ENCODE peak calls at places on chromosome 19, in eight cellular contexts. One of them, this sample, is unnamed.

GRCh38 chr19:1851581-1852293 is 3.5 kb upstream of the REXO1 start:
- DNase-seq in activated CD4-positive, alpha-beta T cell treated with anti-CD3 and anti-CD28 coated beads, Interleukin-2, amount 50 U/mL, for 48 hours: peak
- DNase-seq in heart left ventricle: peak
- DNase-seq in thoracic aorta: no peak
- DNase-seq in NCI-H187: no peak
- DNase-seq in heart right ventricle: no peak
- DNase-seq in stimulated activated CD4-positive, alpha-beta T cell treated with anti-CD3 and anti-CD28 coated beads, Interleukin-4, amount 100 ng/mL, for 1 hour: peak
- DNase-seq in RPMI8226: no peak
- DNase-seq in this sample: no peak

GRCh38 chr19:34226036-34226435 is 28.3 kb upstream of the GARRE1 start:
- DNase-seq in activated CD4-positive, alpha-beta T cell treated with anti-CD3 and anti-CD28 coated beads, Interleukin-2, amount 50 U/mL, for 48 hours: peak
- DNase-seq in heart left ventricle: no peak
- DNase-seq in thoracic aorta: no peak
- DNase-seq in NCI-H187: no peak
- DNase-seq in heart right ventricle: no peak
- DNase-seq in stimulated activated CD4-positive, alpha-beta T cell treated with anti-CD3 and anti-CD28 coated beads, Interleukin-4, amount 100 ng/mL, for 1 hour: no peak
- DNase-seq in RPMI8226: no peak
- DNase-seq in this sample: no peak

GRCh38 chr19:2540646-2541454 is 64.9 kb downstream of the GADD45B start:
- DNase-seq in activated CD4-positive, alpha-beta T cell treated with anti-CD3 and anti-CD28 coated beads, Interleukin-2, amount 50 U/mL, for 48 hours: no peak
- DNase-seq in heart left ventricle: peak
- DNase-seq in thoracic aorta: peak
- DNase-seq in NCI-H187: no peak
- DNase-seq in heart right ventricle: peak
- DNase-seq in stimulated activated CD4-positive, alpha-beta T cell treated with anti-CD3 and anti-CD28 coated beads, Interleukin-4, amount 100 ng/mL, for 1 hour: no peak
- DNase-seq in RPMI8226: peak
- DNase-seq in this sample: peak

GRCh38 chr19:55652311-55653078 is 2.3 kb upstream of the U2AF2 start:
- DNase-seq in activated CD4-positive, alpha-beta T cell treated with anti-CD3 and anti-CD28 coated beads, Interleukin-2, amount 50 U/mL, for 48 hours: no peak
- DNase-seq in heart left ventricle: peak
- DNase-seq in thoracic aorta: no peak
- DNase-seq in NCI-H187: no peak
- DNase-seq in heart right ventricle: peak
- DNase-seq in stimulated activated CD4-positive, alpha-beta T cell treated with anti-CD3 and anti-CD28 coated beads, Interleukin-4, amount 100 ng/mL, for 1 hour: no peak
- DNase-seq in RPMI8226: no peak
- DNase-seq in this sample: peak

GRCh38 chr19:40640744-40641143 is 39.6 kb downstream of the LTBP4 start:
- DNase-seq in activated CD4-positive, alpha-beta T cell treated with anti-CD3 and anti-CD28 coated beads, Interleukin-2, amount 50 U/mL, for 48 hours: no peak
- DNase-seq in heart left ventricle: no peak
- DNase-seq in thoracic aorta: no peak
- DNase-seq in NCI-H187: no peak
- DNase-seq in heart right ventricle: peak
- DNase-seq in stimulated activated CD4-positive, alpha-beta T cell treated with anti-CD3 and anti-CD28 coated beads, Interleukin-4, amount 100 ng/mL, for 1 hour: no peak
- DNase-seq in RPMI8226: no peak
- DNase-seq in this sample: no peak

GRCh38 chr19:41323023-41323422 is 13.1 kb downstream of the CCDC97 start:
- DNase-seq in activated CD4-positive, alpha-beta T cell treated with anti-CD3 and anti-CD28 coated beads, Interleukin-2, amount 50 U/mL, for 48 hours: no peak
- DNase-seq in heart left ventricle: peak
- DNase-seq in thoracic aorta: no peak
- DNase-seq in NCI-H187: no peak
- DNase-seq in heart right ventricle: peak
- DNase-seq in stimulated activated CD4-positive, alpha-beta T cell treated with anti-CD3 and anti-CD28 coated beads, Interleukin-4, amount 100 ng/mL, for 1 hour: no peak
- DNase-seq in RPMI8226: no peak
- DNase-seq in this sample: no peak

GRCh38 chr19:27975419-27976005 is 1237.4 kb downstream of the UQCRFS1 start:
- DNase-seq in activated CD4-positive, alpha-beta T cell treated with anti-CD3 and anti-CD28 coated beads, Interleukin-2, amount 50 U/mL, for 48 hours: no peak
- DNase-seq in heart left ventricle: no peak
- DNase-seq in thoracic aorta: no peak
- DNase-seq in NCI-H187: no peak
- DNase-seq in heart right ventricle: no peak
- DNase-seq in stimulated activated CD4-positive, alpha-beta T cell treated with anti-CD3 and anti-CD28 coated beads, Interleukin-4, amount 100 ng/mL, for 1 hour: no peak
- DNase-seq in RPMI8226: no peak
- DNase-seq in this sample: no peak

GRCh38 chr19:53102186-53102585 is 1.0 kb downstream of the ZNF160 start:
- DNase-seq in activated CD4-positive, alpha-beta T cell treated with anti-CD3 and anti-CD28 coated beads, Interleukin-2, amount 50 U/mL, for 48 hours: no peak
- DNase-seq in heart left ventricle: no peak
- DNase-seq in thoracic aorta: no peak
- DNase-seq in NCI-H187: no peak
- DNase-seq in heart right ventricle: no peak
- DNase-seq in stimulated activated CD4-positive, alpha-beta T cell treated with anti-CD3 and anti-CD28 coated beads, Interleukin-4, amount 100 ng/mL, for 1 hour: no peak
- DNase-seq in RPMI8226: no peak
- DNase-seq in this sample: no peak

GRCh38 chr19:48498922-48499321 is 12.7 kb downstream of the LMTK3 start:
- DNase-seq in activated CD4-positive, alpha-beta T cell treated with anti-CD3 and anti-CD28 coated beads, Interleukin-2, amount 50 U/mL, for 48 hours: no peak
- DNase-seq in heart left ventricle: no peak
- DNase-seq in thoracic aorta: no peak
- DNase-seq in NCI-H187: no peak
- DNase-seq in heart right ventricle: no peak
- DNase-seq in stimulated activated CD4-positive, alpha-beta T cell treated with anti-CD3 and anti-CD28 coated beads, Interleukin-4, amount 100 ng/mL, for 1 hour: no peak
- DNase-seq in RPMI8226: no peak
- DNase-seq in this sample: no peak

GRCh38 chr19:47486900-47487299 is 2.9 kb upstream of the KPTN start:
- DNase-seq in activated CD4-positive, alpha-beta T cell treated with anti-CD3 and anti-CD28 coated beads, Interleukin-2, amount 50 U/mL, for 48 hours: no peak
- DNase-seq in heart left ventricle: peak
- DNase-seq in thoracic aorta: no peak
- DNase-seq in NCI-H187: no peak
- DNase-seq in heart right ventricle: no peak
- DNase-seq in stimulated activated CD4-positive, alpha-beta T cell treated with anti-CD3 and anti-CD28 coated beads, Interleukin-4, amount 100 ng/mL, for 1 hour: no peak
- DNase-seq in RPMI8226: no peak
- DNase-seq in this sample: no peak

GRCh38 chr19:33819875-33820781 is 23.5 kb downstream of the KCTD15 start:
- DNase-seq in activated CD4-positive, alpha-beta T cell treated with anti-CD3 and anti-CD28 coated beads, Interleukin-2, amount 50 U/mL, for 48 hours: peak
- DNase-seq in heart left ventricle: peak
- DNase-seq in thoracic aorta: no peak
- DNase-seq in NCI-H187: no peak
- DNase-seq in heart right ventricle: peak
- DNase-seq in stimulated activated CD4-positive, alpha-beta T cell treated with anti-CD3 and anti-CD28 coated beads, Interleukin-4, amount 100 ng/mL, for 1 hour: peak
- DNase-seq in RPMI8226: peak
- DNase-seq in this sample: peak

GRCh38 chr19:33373701-33374405 is at the start of gene CEBPG:
- DNase-seq in activated CD4-positive, alpha-beta T cell treated with anti-CD3 and anti-CD28 coated beads, Interleukin-2, amount 50 U/mL, for 48 hours: peak
- DNase-seq in heart left ventricle: peak
- DNase-seq in thoracic aorta: no peak
- DNase-seq in NCI-H187: no peak
- DNase-seq in heart right ventricle: peak
- DNase-seq in stimulated activated CD4-positive, alpha-beta T cell treated with anti-CD3 and anti-CD28 coated beads, Interleukin-4, amount 100 ng/mL, for 1 hour: peak
- DNase-seq in RPMI8226: peak
- DNase-seq in this sample: peak

GRCh38 chr19:45403781-45404556 is 900 bp downstream of the PPP1R13L start:
- DNase-seq in activated CD4-positive, alpha-beta T cell treated with anti-CD3 and anti-CD28 coated beads, Interleukin-2, amount 50 U/mL, for 48 hours: peak
- DNase-seq in heart left ventricle: peak
- DNase-seq in thoracic aorta: no peak
- DNase-seq in NCI-H187: no peak
- DNase-seq in heart right ventricle: peak
- DNase-seq in stimulated activated CD4-positive, alpha-beta T cell treated with anti-CD3 and anti-CD28 coated beads, Interleukin-4, amount 100 ng/mL, for 1 hour: peak
- DNase-seq in RPMI8226: peak
- DNase-seq in this sample: peak

GRCh38 chr19:49592486-49593232 is 1.7 kb downstream of the PRR12 start:
- DNase-seq in activated CD4-positive, alpha-beta T cell treated with anti-CD3 and anti-CD28 coated beads, Interleukin-2, amount 50 U/mL, for 48 hours: peak
- DNase-seq in heart left ventricle: no peak
- DNase-seq in thoracic aorta: no peak
- DNase-seq in NCI-H187: no peak
- DNase-seq in heart right ventricle: no peak
- DNase-seq in stimulated activated CD4-positive, alpha-beta T cell treated with anti-CD3 and anti-CD28 coated beads, Interleukin-4, amount 100 ng/mL, for 1 hour: no peak
- DNase-seq in RPMI8226: peak
- DNase-seq in this sample: no peak

GRCh38 chr19:46861691-46862503 is 1.1 kb downstream of the ARHGAP35 start:
- DNase-seq in activated CD4-positive, alpha-beta T cell treated with anti-CD3 and anti-CD28 coated beads, Interleukin-2, amount 50 U/mL, for 48 hours: peak
- DNase-seq in heart left ventricle: no peak
- DNase-seq in thoracic aorta: no peak
- DNase-seq in NCI-H187: no peak
- DNase-seq in heart right ventricle: peak
- DNase-seq in stimulated activated CD4-positive, alpha-beta T cell treated with anti-CD3 and anti-CD28 coated beads, Interleukin-4, amount 100 ng/mL, for 1 hour: no peak
- DNase-seq in RPMI8226: peak
- DNase-seq in this sample: no peak

GRCh38 chr19:739998-740715 is 10.8 kb upstream of the MISP start:
- DNase-seq in activated CD4-positive, alpha-beta T cell treated with anti-CD3 and anti-CD28 coated beads, Interleukin-2, amount 50 U/mL, for 48 hours: no peak
- DNase-seq in heart left ventricle: no peak
- DNase-seq in thoracic aorta: no peak
- DNase-seq in NCI-H187: no peak
- DNase-seq in heart right ventricle: no peak
- DNase-seq in stimulated activated CD4-positive, alpha-beta T cell treated with anti-CD3 and anti-CD28 coated beads, Interleukin-4, amount 100 ng/mL, for 1 hour: no peak
- DNase-seq in RPMI8226: no peak
- DNase-seq in this sample: no peak

GRCh38 chr19:18274303-18274775 is at the start of gene IQCN:
- DNase-seq in activated CD4-positive, alpha-beta T cell treated with anti-CD3 and anti-CD28 coated beads, Interleukin-2, amount 50 U/mL, for 48 hours: no peak
- DNase-seq in heart left ventricle: no peak
- DNase-seq in thoracic aorta: no peak
- DNase-seq in NCI-H187: no peak
- DNase-seq in heart right ventricle: no peak
- DNase-seq in stimulated activated CD4-positive, alpha-beta T cell treated with anti-CD3 and anti-CD28 coated beads, Interleukin-4, amount 100 ng/mL, for 1 hour: no peak
- DNase-seq in RPMI8226: no peak
- DNase-seq in this sample: peak

GRCh38 chr19:7833225-7834156 is 3.5 kb downstream of the EVI5L start:
- DNase-seq in activated CD4-positive, alpha-beta T cell treated with anti-CD3 and anti-CD28 coated beads, Interleukin-2, amount 50 U/mL, for 48 hours: no peak
- DNase-seq in heart left ventricle: peak
- DNase-seq in thoracic aorta: no peak
- DNase-seq in NCI-H187: no peak
- DNase-seq in heart right ventricle: peak
- DNase-seq in stimulated activated CD4-positive, alpha-beta T cell treated with anti-CD3 and anti-CD28 coated beads, Interleukin-4, amount 100 ng/mL, for 1 hour: no peak
- DNase-seq in RPMI8226: no peak
- DNase-seq in this sample: peak

GRCh38 chr19:35318679-35319448 is 10.1 kb upstream of the CD22 start:
- DNase-seq in activated CD4-positive, alpha-beta T cell treated with anti-CD3 and anti-CD28 coated beads, Interleukin-2, amount 50 U/mL, for 48 hours: no peak
- DNase-seq in heart left ventricle: peak
- DNase-seq in thoracic aorta: peak
- DNase-seq in NCI-H187: no peak
- DNase-seq in heart right ventricle: peak
- DNase-seq in stimulated activated CD4-positive, alpha-beta T cell treated with anti-CD3 and anti-CD28 coated beads, Interleukin-4, amount 100 ng/mL, for 1 hour: no peak
- DNase-seq in RPMI8226: no peak
- DNase-seq in this sample: peak

GRCh38 chr19:1170938-1171754 is 2.9 kb downstream of the SBNO2 start:
- DNase-seq in activated CD4-positive, alpha-beta T cell treated with anti-CD3 and anti-CD28 coated beads, Interleukin-2, amount 50 U/mL, for 48 hours: no peak
- DNase-seq in heart left ventricle: no peak
- DNase-seq in thoracic aorta: no peak
- DNase-seq in NCI-H187: no peak
- DNase-seq in heart right ventricle: no peak
- DNase-seq in stimulated activated CD4-positive, alpha-beta T cell treated with anti-CD3 and anti-CD28 coated beads, Interleukin-4, amount 100 ng/mL, for 1 hour: no peak
- DNase-seq in RPMI8226: no peak
- DNase-seq in this sample: no peak

GRCh38 chr19:58328999-58329398 is 2.2 kb downstream of the ZSCAN22 start:
- DNase-seq in activated CD4-positive, alpha-beta T cell treated with anti-CD3 and anti-CD28 coated beads, Interleukin-2, amount 50 U/mL, for 48 hours: no peak
- DNase-seq in heart left ventricle: no peak
- DNase-seq in thoracic aorta: no peak
- DNase-seq in NCI-H187: no peak
- DNase-seq in heart right ventricle: no peak
- DNase-seq in stimulated activated CD4-positive, alpha-beta T cell treated with anti-CD3 and anti-CD28 coated beads, Interleukin-4, amount 100 ng/mL, for 1 hour: no peak
- DNase-seq in RPMI8226: peak
- DNase-seq in this sample: no peak

GRCh38 chr19:12639901-12640613 is 26.5 kb downstream of the MAN2B1 start:
- DNase-seq in activated CD4-positive, alpha-beta T cell treated with anti-CD3 and anti-CD28 coated beads, Interleukin-2, amount 50 U/mL, for 48 hours: peak
- DNase-seq in heart left ventricle: peak
- DNase-seq in thoracic aorta: peak
- DNase-seq in NCI-H187: peak
- DNase-seq in heart right ventricle: peak
- DNase-seq in stimulated activated CD4-positive, alpha-beta T cell treated with anti-CD3 and anti-CD28 coated beads, Interleukin-4, amount 100 ng/mL, for 1 hour: peak
- DNase-seq in RPMI8226: peak
- DNase-seq in this sample: peak

GRCh38 chr19:1574354-1574753 is 6.2 kb upstream of the MEX3D start:
- DNase-seq in activated CD4-positive, alpha-beta T cell treated with anti-CD3 and anti-CD28 coated beads, Interleukin-2, amount 50 U/mL, for 48 hours: no peak
- DNase-seq in heart left ventricle: no peak
- DNase-seq in thoracic aorta: no peak
- DNase-seq in NCI-H187: no peak
- DNase-seq in heart right ventricle: no peak
- DNase-seq in stimulated activated CD4-positive, alpha-beta T cell treated with anti-CD3 and anti-CD28 coated beads, Interleukin-4, amount 100 ng/mL, for 1 hour: no peak
- DNase-seq in RPMI8226: no peak
- DNase-seq in this sample: no peak

GRCh38 chr19:1227313-1227626 is 10.5 kb downstream of the CBARP start:
- DNase-seq in activated CD4-positive, alpha-beta T cell treated with anti-CD3 and anti-CD28 coated beads, Interleukin-2, amount 50 U/mL, for 48 hours: no peak
- DNase-seq in heart left ventricle: no peak
- DNase-seq in thoracic aorta: no peak
- DNase-seq in NCI-H187: no peak
- DNase-seq in heart right ventricle: no peak
- DNase-seq in stimulated activated CD4-positive, alpha-beta T cell treated with anti-CD3 and anti-CD28 coated beads, Interleukin-4, amount 100 ng/mL, for 1 hour: no peak
- DNase-seq in RPMI8226: no peak
- DNase-seq in this sample: no peak

GRCh38 chr19:8158411-8159074 is 9.2 kb upstream of the FBN3 start:
- DNase-seq in activated CD4-positive, alpha-beta T cell treated with anti-CD3 and anti-CD28 coated beads, Interleukin-2, amount 50 U/mL, for 48 hours: peak
- DNase-seq in heart left ventricle: no peak
- DNase-seq in thoracic aorta: peak
- DNase-seq in NCI-H187: peak
- DNase-seq in heart right ventricle: no peak
- DNase-seq in stimulated activated CD4-positive, alpha-beta T cell treated with anti-CD3 and anti-CD28 coated beads, Interleukin-4, amount 100 ng/mL, for 1 hour: peak
- DNase-seq in RPMI8226: peak
- DNase-seq in this sample: no peak

GRCh38 chr19:3046621-3047306 is 15.5 kb downstream of the TLE5 start:
- DNase-seq in activated CD4-positive, alpha-beta T cell treated with anti-CD3 and anti-CD28 coated beads, Interleukin-2, amount 50 U/mL, for 48 hours: no peak
- DNase-seq in heart left ventricle: no peak
- DNase-seq in thoracic aorta: no peak
- DNase-seq in NCI-H187: peak
- DNase-seq in heart right ventricle: peak
- DNase-seq in stimulated activated CD4-positive, alpha-beta T cell treated with anti-CD3 and anti-CD28 coated beads, Interleukin-4, amount 100 ng/mL, for 1 hour: no peak
- DNase-seq in RPMI8226: peak
- DNase-seq in this sample: no peak

GRCh38 chr19:33374406-33374703 is 846 bp downstream of the CEBPG start:
- DNase-seq in activated CD4-positive, alpha-beta T cell treated with anti-CD3 and anti-CD28 coated beads, Interleukin-2, amount 50 U/mL, for 48 hours: peak
- DNase-seq in heart left ventricle: no peak
- DNase-seq in thoracic aorta: no peak
- DNase-seq in NCI-H187: no peak
- DNase-seq in heart right ventricle: no peak
- DNase-seq in stimulated activated CD4-positive, alpha-beta T cell treated with anti-CD3 and anti-CD28 coated beads, Interleukin-4, amount 100 ng/mL, for 1 hour: no peak
- DNase-seq in RPMI8226: peak
- DNase-seq in this sample: no peak

GRCh38 chr19:49217382-49217781 is 59.8 kb downstream of the TRPM4 start:
- DNase-seq in activated CD4-positive, alpha-beta T cell treated with anti-CD3 and anti-CD28 coated beads, Interleukin-2, amount 50 U/mL, for 48 hours: no peak
- DNase-seq in heart left ventricle: no peak
- DNase-seq in thoracic aorta: no peak
- DNase-seq in NCI-H187: no peak
- DNase-seq in heart right ventricle: peak
- DNase-seq in stimulated activated CD4-positive, alpha-beta T cell treated with anti-CD3 and anti-CD28 coated beads, Interleukin-4, amount 100 ng/mL, for 1 hour: no peak
- DNase-seq in RPMI8226: no peak
- DNase-seq in this sample: peak

GRCh38 chr19:4539697-4540581 is at the start of gene LRG1:
- DNase-seq in activated CD4-positive, alpha-beta T cell treated with anti-CD3 and anti-CD28 coated beads, Interleukin-2, amount 50 U/mL, for 48 hours: no peak
- DNase-seq in heart left ventricle: no peak
- DNase-seq in thoracic aorta: no peak
- DNase-seq in NCI-H187: no peak
- DNase-seq in heart right ventricle: no peak
- DNase-seq in stimulated activated CD4-positive, alpha-beta T cell treated with anti-CD3 and anti-CD28 coated beads, Interleukin-4, amount 100 ng/mL, for 1 hour: no peak
- DNase-seq in RPMI8226: peak
- DNase-seq in this sample: peak

GRCh38 chr19:40754611-40755247 is 3.7 kb downstream of the SNRPA start:
- DNase-seq in activated CD4-positive, alpha-beta T cell treated with anti-CD3 and anti-CD28 coated beads, Interleukin-2, amount 50 U/mL, for 48 hours: peak
- DNase-seq in heart left ventricle: no peak
- DNase-seq in thoracic aorta: no peak
- DNase-seq in NCI-H187: no peak
- DNase-seq in heart right ventricle: no peak
- DNase-seq in stimulated activated CD4-positive, alpha-beta T cell treated with anti-CD3 and anti-CD28 coated beads, Interleukin-4, amount 100 ng/mL, for 1 hour: peak
- DNase-seq in RPMI8226: no peak
- DNase-seq in this sample: no peak

GRCh38 chr19:44931541-44931940 is 10.5 kb upstream of the APOC4 start:
- DNase-seq in activated CD4-positive, alpha-beta T cell treated with anti-CD3 and anti-CD28 coated beads, Interleukin-2, amount 50 U/mL, for 48 hours: no peak
- DNase-seq in heart left ventricle: no peak
- DNase-seq in thoracic aorta: no peak
- DNase-seq in NCI-H187: no peak
- DNase-seq in heart right ventricle: no peak
- DNase-seq in stimulated activated CD4-positive, alpha-beta T cell treated with anti-CD3 and anti-CD28 coated beads, Interleukin-4, amount 100 ng/mL, for 1 hour: no peak
- DNase-seq in RPMI8226: no peak
- DNase-seq in this sample: no peak

GRCh38 chr19:56398809-56399208 is 5.3 kb upstream of the ZNF583 start:
- DNase-seq in activated CD4-positive, alpha-beta T cell treated with anti-CD3 and anti-CD28 coated beads, Interleukin-2, amount 50 U/mL, for 48 hours: no peak
- DNase-seq in heart left ventricle: no peak
- DNase-seq in thoracic aorta: no peak
- DNase-seq in NCI-H187: no peak
- DNase-seq in heart right ventricle: no peak
- DNase-seq in stimulated activated CD4-positive, alpha-beta T cell treated with anti-CD3 and anti-CD28 coated beads, Interleukin-4, amount 100 ng/mL, for 1 hour: no peak
- DNase-seq in RPMI8226: no peak
- DNase-seq in this sample: no peak

GRCh38 chr19:324716-325115 is 19.9 kb downstream of the MIER2 start:
- DNase-seq in activated CD4-positive, alpha-beta T cell treated with anti-CD3 and anti-CD28 coated beads, Interleukin-2, amount 50 U/mL, for 48 hours: no peak
- DNase-seq in heart left ventricle: no peak
- DNase-seq in thoracic aorta: no peak
- DNase-seq in NCI-H187: no peak
- DNase-seq in heart right ventricle: no peak
- DNase-seq in stimulated activated CD4-positive, alpha-beta T cell treated with anti-CD3 and anti-CD28 coated beads, Interleukin-4, amount 100 ng/mL, for 1 hour: no peak
- DNase-seq in RPMI8226: no peak
- DNase-seq in this sample: no peak

GRCh38 chr19:38506723-38507550 is 73.4 kb downstream of the RYR1 start:
- DNase-seq in activated CD4-positive, alpha-beta T cell treated with anti-CD3 and anti-CD28 coated beads, Interleukin-2, amount 50 U/mL, for 48 hours: peak
- DNase-seq in heart left ventricle: peak
- DNase-seq in thoracic aorta: peak
- DNase-seq in NCI-H187: no peak
- DNase-seq in heart right ventricle: peak
- DNase-seq in stimulated activated CD4-positive, alpha-beta T cell treated with anti-CD3 and anti-CD28 coated beads, Interleukin-4, amount 100 ng/mL, for 1 hour: peak
- DNase-seq in RPMI8226: peak
- DNase-seq in this sample: peak

This sample was measured in left cardiac atrium.